ENCODE peak calls at places on chromosomes 4 and X, in seven cellular contexts. M is astrocyte of the spinal cord, H is coronary artery, P is cardiac fibroblast, X is sigmoid colon, I is Calu3, D is fibroblast of the aortic adventitia. U is an unnamed sample.

GRCh38 chrX:79081895-79082512 is 62.5 kb upstream of the GPR174 start:
- DNase-seq in I (peak), X (no peak), D (peak), H (no peak), P (peak), M (peak), U (peak)

GRCh38 chr4:54661156-54661555 is 3.4 kb downstream of the KIT start:
- DNase-seq in D (no peak), P (peak), X (no peak), M (peak), I (no peak), H (no peak), U (peak)

GRCh38 chr4:146545102-146545501 is 23.4 kb upstream of the SLC10A7 start:
- DNase-seq in X (no peak), P (peak), M (peak), H (no peak), D (peak), I (peak), U (peak)

GRCh38 chrX:106898462-106898861 is 4.7 kb downstream of the RIPPLY1 start:
- DNase-seq in P (peak), H (no peak), M (peak), D (peak), I (peak), X (no peak), U (peak)

GRCh38 chr4:56958111-56958517 is 19.3 kb downstream of the NOA1 start:
- DNase-seq in M (peak), H (peak), D (peak), X (peak), P (peak), I (no peak), U (peak)

GRCh38 chrX:129945131-129945530 is 37.3 kb upstream of the BCORL1 start:
- DNase-seq in I (no peak), P (no peak), H (no peak), D (no peak), X (no peak), M (no peak), U (no peak)

GRCh38 chr4:105426187-105426897 is 47.5 kb downstream of the PPA2 start:
- DNase-seq in D (no peak), H (no peak), M (no peak), I (no peak), X (no peak), P (no peak), U (no peak)

GRCh38 chr4:168129046-168129772 is 36.9 kb downstream of the ANXA10 start:
- DNase-seq in I (no peak), D (peak), H (no peak), M (no peak), P (no peak), X (no peak), U (no peak)

GRCh38 chr4:122542411-122543236 is 78.2 kb downstream of the IL21 start:
- DNase-seq in X (no peak), D (peak), P (peak), M (peak), I (no peak), H (no peak), U (peak)

GRCh38 chrX:71181558-71181909 is 36.9 kb downstream of the NLGN3 start:
- DNase-seq in D (no peak), H (no peak), X (no peak), M (no peak), I (no peak), P (peak), U (no peak)

GRCh38 chr4:38605181-38605764 is 58.7 kb upstream of the KLF3 start:
- DNase-seq in X (no peak), P (no peak), M (no peak), D (no peak), I (no peak), H (no peak), U (no peak)

GRCh38 chr4:39231660-39232059 is 49.3 kb downstream of the WDR19 start:
- DNase-seq in X (no peak), P (no peak), M (no peak), H (no peak), D (no peak), I (no peak), U (no peak)

GRCh38 chr4:181646864-181647263 is 596.3 kb upstream of the TENM3 start:
- DNase-seq in X (no peak), I (no peak), P (peak), H (no peak), D (peak), M (peak), U (peak)

GRCh38 chr4:44157611-44158277 is 290.9 kb downstream of the KCTD8 start:
- DNase-seq in I (no peak), M (peak), D (peak), H (no peak), X (no peak), P (peak), U (peak)

GRCh38 chr4:105765690-105766407 is 57.3 kb downstream of the GSTCD start:
- DNase-seq in M (peak), X (no peak), P (peak), H (no peak), D (peak), I (peak), U (peak)

GRCh38 chr4:88064410-88064809 is 57.0 kb downstream of the PKD2 start:
- DNase-seq in M (no peak), X (no peak), H (no peak), D (no peak), P (no peak), I (no peak), U (no peak)

GRCh38 chr4:112633477-112634235 is 3.1 kb downstream of the ZGRF1 start:
- DNase-seq in X (no peak), M (peak), D (peak), I (no peak), H (no peak), P (peak), U (peak)

GRCh38 chr4:73430188-73430587 is 5.8 kb upstream of the AFP start:
- DNase-seq in I (no peak), P (no peak), M (no peak), X (no peak), H (no peak), D (no peak), U (no peak)

GRCh38 chr4:138946306-138946705 is 69.3 kb upstream of the NOCT start:
- DNase-seq in D (no peak), X (no peak), H (no peak), I (no peak), M (no peak), P (no peak), U (no peak)

GRCh38 chr4:26589699-26590098 is 5.8 kb downstream of the TBC1D19 start:
- DNase-seq in H (no peak), X (no peak), P (no peak), I (no peak), D (no peak), M (no peak), U (no peak)

GRCh38 chrX:103404225-103405008 is 28.1 kb downstream of the BEX3 start:
- DNase-seq in P (peak), X (peak), I (peak), H (peak), D (peak), M (peak), U (peak)

GRCh38 chrX:68999351-68999750 is 165.9 kb downstream of the PJA1 start:
- DNase-seq in H (no peak), P (peak), I (peak), X (no peak), D (peak), M (peak), U (peak)

DNA sequence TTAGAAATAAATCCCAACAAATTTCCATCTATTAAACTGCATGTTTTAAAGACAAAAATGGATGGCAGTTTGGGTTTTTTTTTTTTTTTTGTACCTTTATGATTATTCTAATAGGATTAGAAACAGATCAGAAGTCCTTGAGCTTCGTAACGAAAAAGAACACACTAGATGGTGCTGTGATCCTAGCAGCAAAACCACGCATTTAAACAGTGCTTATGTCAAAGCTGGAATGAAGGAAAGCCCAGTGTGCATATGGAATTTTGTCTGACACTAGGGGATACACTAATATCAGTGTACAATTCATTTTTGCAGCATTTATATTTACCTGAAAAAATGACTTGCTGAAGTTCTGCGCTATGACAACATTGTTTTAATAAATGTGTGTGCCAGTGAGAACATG is 229.1 kb downstream of the VEGFC start:
- DNase-seq in M (no peak), X (no peak), P (peak), H (no peak), D (peak), I (no peak), U (peak)
- TF ChIP-seq CTCF in M (peak), X (no peak), P (peak), H (no peak), D (peak), I (no peak), U (peak)

GRCh38 chrX:135927897-135928296 is 34.4 kb downstream of the SAGE1 start:
- DNase-seq in D (no peak), H (no peak), I (no peak), P (no peak), M (no peak), X (no peak), U (no peak)

GRCh38 chrX:135923353-135923752 is 29.8 kb downstream of the SAGE1 start:
- DNase-seq in D (no peak), I (peak), X (no peak), P (peak), H (no peak), M (no peak), U (peak)
- TF ChIP-seq CTCF in D (no peak), I (no peak), X (no peak), P (no peak), H (no peak), M (no peak), U (peak)

DNA sequence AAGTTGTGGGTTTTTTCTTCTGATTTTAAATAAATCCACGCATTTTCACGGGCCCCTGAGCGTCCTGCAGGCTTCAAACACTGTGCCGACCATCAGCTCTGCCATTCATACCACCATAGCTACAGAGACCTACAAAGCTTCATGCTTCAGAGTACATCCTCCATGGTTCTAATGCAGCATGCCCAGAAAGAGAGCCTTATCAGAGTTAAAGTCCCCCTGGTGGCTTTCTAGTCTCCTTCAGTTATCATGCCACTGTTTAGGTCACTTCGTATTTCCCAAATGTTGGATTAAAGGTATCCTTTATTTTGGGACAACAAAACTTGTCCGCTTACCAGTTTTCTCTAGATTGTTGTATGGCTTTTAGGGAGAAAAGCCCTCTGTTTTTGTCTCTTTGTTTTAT is 66.7 kb upstream of the VCX2 start:
- DNase-seq in M (no peak), D (no peak), X (no peak), I (no peak), H (no peak), P (no peak), U (no peak)
- TF ChIP-seq CTCF in M (no peak), D (no peak), X (no peak), I (no peak), H (no peak), P (no peak), U (no peak)

DNA sequence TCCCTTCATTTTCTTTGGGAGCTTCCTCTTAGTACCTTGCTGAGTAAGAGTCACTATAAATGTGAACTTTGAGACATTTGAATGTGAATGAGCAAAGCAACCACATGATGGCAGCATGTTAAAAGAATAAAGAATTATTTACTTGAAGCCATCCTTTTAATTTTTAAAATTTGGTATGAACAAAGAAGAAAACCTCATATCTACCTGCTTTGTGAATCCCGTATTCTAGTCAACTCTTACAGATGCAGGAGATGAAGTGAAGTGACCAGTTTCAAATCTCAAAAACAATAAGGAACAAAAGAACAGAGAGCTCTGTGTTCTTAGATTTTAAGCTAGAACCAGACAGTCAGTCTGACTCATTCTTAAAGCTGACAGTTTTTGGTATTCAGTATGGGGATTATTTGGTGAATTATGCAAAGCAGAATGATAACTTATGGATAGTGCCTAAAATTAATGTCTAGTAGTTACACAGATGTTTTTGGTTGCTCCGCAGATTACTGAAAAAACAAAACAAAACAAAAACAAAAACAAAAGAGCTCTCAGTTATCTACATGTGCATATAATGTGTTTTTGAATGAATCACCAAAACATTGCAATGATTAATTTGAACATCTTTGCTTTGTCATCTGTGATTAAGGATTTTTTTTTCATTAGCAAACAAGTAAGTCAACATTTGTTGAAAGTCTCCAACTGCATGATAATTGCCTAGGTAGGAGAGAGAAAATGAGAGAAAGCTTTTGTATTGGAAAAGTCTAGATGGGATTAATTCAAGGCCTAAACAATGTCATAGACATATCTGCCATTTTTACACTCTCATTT is 48.2 kb upstream of the H2AZ1 start:
- DNase-seq in D (peak), H (no peak), M (peak), I (no peak), P (peak), X (no peak), U (peak)
- TF ChIP-seq CTCF in D (peak), H (no peak), M (peak), I (no peak), P (peak), X (peak), U (peak)

GRCh38 chr4:152909901-152910300 is 26.2 kb upstream of the FHDC1 start:
- DNase-seq in X (no peak), H (no peak), P (no peak), I (no peak), D (no peak), M (no peak), U (no peak)

GRCh38 chr4:152910521-152910920 is 25.6 kb upstream of the FHDC1 start:
- DNase-seq in D (no peak), X (no peak), M (no peak), H (no peak), I (no peak), P (no peak), U (no peak)
- TF ChIP-seq CTCF in D (no peak), X (no peak), M (no peak), H (no peak), I (no peak), P (no peak), U (no peak)

GRCh38 chrX:28590394-28590793 is 3.1 kb downstream of the IL1RAPL1 start:
- DNase-seq in D (peak), X (no peak), M (no peak), P (no peak), H (no peak), I (no peak), U (no peak)
- TF ChIP-seq CTCF in D (peak), X (peak), M (peak), P (no peak), H (no peak), I (no peak), U (no peak)

GRCh38 chrX:22969416-22969815 is 30.3 kb upstream of the DDX53 start:
- DNase-seq in H (no peak), I (no peak), M (no peak), D (peak), P (no peak), X (no peak), U (no peak)

GRCh38 chrX:22970861-22971260 is 28.9 kb upstream of the DDX53 start:
- DNase-seq in M (no peak), P (no peak), I (no peak), X (no peak), H (no peak), D (no peak), U (no peak)

GRCh38 chrX:22963186-22963585 is 36.6 kb upstream of the DDX53 start:
- DNase-seq in X (no peak), P (no peak), D (no peak), M (no peak), H (no peak), I (no peak), U (no peak)

GRCh38 chrX:22968494-22968893 is 31.3 kb upstream of the DDX53 start:
- DNase-seq in I (no peak), X (no peak), P (no peak), M (no peak), H (no peak), D (no peak), U (no peak)
- TF ChIP-seq CTCF in I (no peak), X (no peak), P (no peak), M (no peak), H (no peak), D (no peak), U (no peak)

GRCh38 chrX:149908308-149908707 is 21.1 kb upstream of the HSFX4 start:
- DNase-seq in H (no peak), D (no peak), I (no peak), P (no peak), X (no peak), M (no peak), U (no peak)

GRCh38 chrX:149898554-149898953 is 17.6 kb downstream of the MAGEA8 start:
- DNase-seq in P (no peak), H (no peak), I (no peak), X (no peak), M (no peak), D (no peak), U (no peak)

GRCh38 chrX:149908727-149909126 is 20.6 kb upstream of the HSFX4 start:
- DNase-seq in D (no peak), H (no peak), M (no peak), I (no peak), P (no peak), X (no peak), U (no peak)

GRCh38 chrX:149909324-149910177 is 19.8 kb upstream of the HSFX4 start:
- DNase-seq in X (no peak), M (no peak), P (no peak), D (no peak), I (no peak), H (no peak), U (no peak)

GRCh38 chrX:149903889-149904748 is 23.1 kb downstream of the MAGEA8 start:
- DNase-seq in H (no peak), P (peak), D (peak), M (peak), I (no peak), X (no peak), U (peak)
- TF ChIP-seq CTCF in H (no peak), P (peak), D (peak), M (peak), I (no peak), X (no peak), U (no peak)

DNA sequence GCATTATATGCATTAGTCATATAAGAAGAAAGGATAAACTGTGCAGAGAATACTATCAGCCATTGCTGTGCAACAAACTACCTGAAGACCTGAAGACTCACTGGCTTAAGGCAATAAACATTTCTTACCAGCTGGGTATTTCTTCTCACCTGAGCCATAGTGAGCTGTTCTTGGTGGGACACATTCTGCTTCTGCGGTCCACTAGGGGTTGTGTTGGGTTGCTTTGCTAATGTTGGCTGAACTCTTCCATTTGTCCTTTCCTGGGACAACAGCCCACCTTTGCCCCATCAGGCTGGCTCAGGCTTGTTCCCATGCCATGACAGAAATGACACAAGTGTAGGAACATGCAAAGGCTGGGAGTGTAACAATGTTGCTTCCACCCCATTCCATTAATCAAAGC is 388.6 kb downstream of the PCDH7 start:
- DNase-seq in P (no peak), M (no peak), X (no peak), I (no peak), H (no peak), D (no peak), U (no peak)
- TF ChIP-seq CTCF in P (no peak), M (no peak), X (no peak), I (no peak), H (no peak), D (no peak), U (no peak)

U was measured in MCF 10A.